ENCODE peak calls at places on chromosomes 12 and 14, in six cellular contexts. W is aorta, O is uterus, Q is NT2/D1, M is psoas muscle, Y is BJ. I is an unnamed sample. For H3K27me3, the result is how much of the 10 kb centered on the place peaks cover.

GRCh38 chr14:100586153-100586519 is 1.1 kb downstream of the BEGAIN start:
- DNase-seq in Y (no peak), W (peak), Q (no peak), M (peak), O (no peak), I (no peak)

GRCh38 chr12:106245767-106246166 is 2.1 kb downstream of the CKAP4 start:
- DNase-seq in O (peak), W (peak), Q (no peak), Y (no peak), M (peak), I (peak)

GRCh38 chr14:55585854-55586253 is 5.8 kb downstream of the KTN1 start:
- DNase-seq in Q (no peak), Y (no peak), M (no peak), W (no peak), O (no peak), I (no peak)

GRCh38 chr12:90987520-90987919 is 17.3 kb downstream of the EPYC start:
- DNase-seq in M (no peak), Q (no peak), W (no peak), Y (no peak), O (no peak), I (no peak)

GRCh38 chr12:103924761-103925641 is 5.2 kb upstream of the HSP90B1 start:
- DNase-seq in Q (no peak), W (no peak), O (no peak), Y (peak), M (no peak), I (no peak)

GRCh38 chr14:102221026-102221425 is 81.3 kb downstream of the WDR20 start:
- DNase-seq in Q (no peak), Y (no peak), M (no peak), W (no peak), O (no peak), I (no peak)

GRCh38 chr12:12890815-12891645 is at the start of gene GPRC5A:
- DNase-seq in W (peak), Y (peak), Q (peak), O (peak), M (peak), I (peak)

GRCh38 chr12:79407671-79408622 is 282.8 kb downstream of the PAWR start:
- DNase-seq in O (peak), Y (no peak), W (peak), Q (peak), M (no peak), I (peak)

GRCh38 chr12:55862286-55862685 is 19.6 kb upstream of the MMP19 start:
- DNase-seq in Q (no peak), M (no peak), Y (no peak), W (no peak), O (no peak), I (no peak)

GRCh38 chr12:111450676-111451075 is 45.0 kb downstream of the SH2B3 start:
- DNase-seq in O (peak), Y (no peak), M (no peak), Q (no peak), W (no peak), I (no peak)

GRCh38 chr12:115404761-115405470 is 720.9 kb upstream of the TBX3 start:
- DNase-seq in Q (no peak), Y (peak), M (no peak), O (no peak), W (no peak), I (no peak)

GRCh38 chr12:93783827-93784226 is 106.7 kb downstream of the CRADD start:
- DNase-seq in W (no peak), Y (no peak), O (no peak), Q (no peak), M (peak), I (no peak)

GRCh38 chr14:90491868-90492560 is 95.2 kb downstream of the CALM1 start:
- DNase-seq in W (no peak), O (no peak), Y (no peak), M (no peak), Q (no peak), I (no peak)

GRCh38 chr14:56474419-56475022 is 105.1 kb upstream of the TMEM260 start:
- DNase-seq in O (no peak), W (no peak), Y (no peak), Q (peak), M (no peak), I (no peak)

GRCh38 chr14:95299271-95299670 is 20.4 kb downstream of the CLMN start:
- DNase-seq in M (no peak), Q (no peak), W (no peak), O (no peak), Y (no peak), I (no peak)

GRCh38 chr12:1657616-1658167 is 28.7 kb downstream of the WNT5B start:
- DNase-seq in W (no peak), Q (no peak), M (no peak), Y (no peak), O (no peak), I (no peak)

DNA sequence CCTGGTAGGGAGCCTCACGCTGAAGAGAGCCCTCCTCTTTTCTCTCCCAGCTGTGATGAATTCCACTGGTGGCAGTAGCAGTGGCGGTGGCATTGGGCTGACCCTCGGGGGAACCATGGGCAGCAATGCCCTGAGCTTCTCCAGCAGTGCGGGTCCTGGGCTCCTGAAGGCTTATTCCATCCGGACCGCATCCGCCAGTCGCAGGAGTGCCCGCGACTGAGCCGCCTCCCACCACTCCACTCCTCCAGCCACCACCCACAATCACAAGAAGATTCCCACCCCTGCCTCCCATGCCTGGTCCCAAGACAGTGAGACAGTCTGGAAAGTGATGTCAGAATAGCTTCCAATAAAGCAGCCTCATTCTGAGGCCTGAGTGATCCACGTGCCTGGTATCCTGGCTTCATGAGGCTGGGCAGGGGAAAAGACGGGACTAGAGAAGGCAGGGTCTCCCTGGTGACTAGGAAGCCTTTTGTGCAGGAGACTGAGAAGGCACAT is 15.5 kb downstream of the KRT7 start:
- DNase-seq in Q (no peak), M (peak), W (no peak), O (no peak), Y (no peak), I (peak)
- H3K27me3 ChIP-seq in Q (under half), M (under half), W (under half), O (under half), Y (under half), I (under half)

GRCh38 chr12:64086946-64087345 is 135.2 kb downstream of the KICS2 start:
- DNase-seq in M (no peak), O (no peak), Y (no peak), Q (no peak), W (no peak), I (no peak)
- H3K27me3 ChIP-seq in M (under half), O (under half), Y (under half), Q (under half), W (under half), I (under half)

GRCh38 chr12:53940448-53941014 is 1.9 kb downstream of the HOXC13 start:
- DNase-seq in Q (no peak), M (no peak), O (no peak), Y (no peak), W (no peak), I (no peak)

GRCh38 chr12:53942467-53942997 is 3.9 kb downstream of the HOXC13 start:
- DNase-seq in O (no peak), Y (no peak), M (no peak), W (no peak), Q (no peak), I (no peak)

GRCh38 chr12:53941750-53942149 is 3.1 kb downstream of the HOXC13 start:
- DNase-seq in Y (no peak), M (no peak), W (no peak), Q (no peak), O (no peak), I (no peak)

GRCh38 chr12:53939141-53940108 is 794 bp downstream of the HOXC13 start:
- DNase-seq in W (peak), M (peak), Y (no peak), O (no peak), Q (peak), I (peak)

DNA sequence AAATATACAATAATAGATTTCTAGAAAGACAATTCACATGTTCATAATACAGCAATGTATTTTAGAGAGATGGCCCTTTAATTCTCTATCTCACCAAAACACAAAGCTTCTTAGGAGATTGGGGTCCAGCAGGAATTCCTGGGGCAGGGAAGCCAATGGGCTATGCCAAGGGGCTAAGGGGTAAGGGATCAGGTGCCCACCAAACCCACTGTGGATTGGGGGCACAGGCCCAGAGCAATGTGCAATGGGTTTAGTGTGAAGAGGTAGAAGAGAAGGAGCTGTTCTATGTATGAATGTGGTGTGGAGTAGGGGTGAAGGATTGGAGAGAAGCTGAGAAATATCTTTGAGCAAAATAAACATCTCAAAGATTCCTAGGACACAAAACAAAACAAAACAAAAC is 2.6 kb downstream of the HOXC13 start:
- DNase-seq in Y (no peak), W (no peak), O (no peak), Q (no peak), M (no peak), I (no peak)
- H3K27me3 ChIP-seq in Y (half or more), W (under half), O (under half), Q (half or more), M (half or more), I (half or more)

GRCh38 chr12:92463171-92463570 is 239.6 kb upstream of the PLEKHG7 start:
- DNase-seq in W (no peak), Q (no peak), Y (no peak), O (no peak), M (no peak), I (no peak)
- H3K27me3 ChIP-seq in W (under half), Q (under half), Y (under half), O (under half), M (under half), I (under half)